ENCODE peak calls at places on chromosomes 11 and 22, in five cellular contexts. E is epithelial cell of esophagus; K is activated naive CD8-positive, alpha-beta T cell treated with anti-CD3 and anti-CD28 coated beads, Interleukin-2, amount 50 U/mL, for 24 hours; F is NCI-H1694; H is small intestine. V is an unnamed sample.
A peak's percentile ranks its signal among the peaks of the same experiment; 100 is the strongest.

GRCh38 chr11:11722246-11722645 is 100.4 kb upstream of the GALNT18 start:
- DNase-seq in E (no peak), K (no peak), F (no peak), H (no peak), V (no peak)

GRCh38 chr22:30471616-30472318 is at the start of gene SEC14L3:
- DNase-seq in E (no peak), K (no peak), F (no peak), H (no peak), V (no peak)

GRCh38 chr22:36548606-36549005 is 19.6 kb upstream of the EIF3D start:
- DNase-seq in E (no peak), K (no peak), F (no peak), H (no peak), V (no peak)

GRCh38 chr11:103893366-103893765 is 143.1 kb upstream of the DDI1 start:
- DNase-seq in E (no peak), K (no peak), F (no peak), H (no peak), V (no peak)

GRCh38 chr22:46150615-46151423 is 493 bp downstream of the PPARA start:
- DNase-seq in E (no peak), K (peak; percentile 68), F (no peak), H (peak; percentile 53), V (peak; percentile 67)

GRCh38 chr22:43853328-43853931 is 8.9 kb downstream of the SULT4A1 start:
- DNase-seq in E (no peak), K (no peak), F (no peak), H (peak; percentile 62), V (no peak)

GRCh38 chr11:117279711-117280376 is 11.3 kb upstream of the BACE1-AS start:
- DNase-seq in E (no peak), K (no peak), F (no peak), H (peak; percentile 21), V (no peak)

GRCh38 chr11:62445314-62445740 is 26.5 kb downstream of the SCGB1A1 start:
- DNase-seq in E (no peak), K (no peak), F (no peak), H (no peak), V (no peak)

GRCh38 chr11:8925711-8926110 is 7.0 kb downstream of the C11orf16 start:
- DNase-seq in E (no peak), K (no peak), F (no peak), H (no peak), V (no peak)

GRCh38 chr22:36737776-36738175 is 34.2 kb upstream of the CACNG2 start:
- DNase-seq in E (peak; percentile 49), K (no peak), F (no peak), H (peak; percentile 90), V (no peak)

GRCh38 chr11:109970516-109971183 is 122.5 kb upstream of the ZC3H12C start:
- DNase-seq in E (no peak), K (no peak), F (no peak), H (no peak), V (peak; percentile 6)

GRCh38 chr22:17477401-17477833 is 85.9 kb upstream of the SLC25A18 start:
- DNase-seq in E (no peak), K (no peak), F (no peak), H (peak; percentile 5), V (no peak)

GRCh38 chr11:19816040-19816439 is 103.4 kb downstream of the NAV2 start:
- DNase-seq in E (no peak), K (no peak), F (no peak), H (no peak), V (no peak)

GRCh38 chr11:122847437-122847836 is 9.1 kb downstream of the CRTAM start:
- DNase-seq in E (no peak), K (no peak), F (no peak), H (no peak), V (no peak)

GRCh38 chr22:37138879-37139561 is 10.7 kb downstream of the IL2RB start:
- DNase-seq in E (no peak), K (peak; percentile 52), F (no peak), H (no peak), V (no peak)

GRCh38 chr11:75268626-75269366 is 28.2 kb downstream of the TPBGL start:
- DNase-seq in E (no peak), K (no peak), F (no peak), H (no peak), V (no peak)

GRCh38 chr11:72579816-72580647 is 94.2 kb downstream of the PDE2A start:
- DNase-seq in E (no peak), K (no peak), F (no peak), H (no peak), V (no peak)

GRCh38 chr11:79209540-79210266 is 231.1 kb downstream of the TENM4 start:
- DNase-seq in E (no peak), K (no peak), F (no peak), H (no peak), V (no peak)

GRCh38 chr11:11895672-11896071 is 53.9 kb downstream of the USP47 start:
- DNase-seq in E (peak; percentile 5), K (no peak), F (no peak), H (no peak), V (no peak)

GRCh38 chr11:73493838-73494598 is 103.9 kb downstream of the FAM168A start:
- DNase-seq in E (peak; percentile 88), K (no peak), F (no peak), H (no peak), V (no peak)